ENCODE peak calls at places on chromosomes 6 and 20, in eight cellular contexts. L, J, V, C, S, N, F and A are unnamed samples.

GRCh38 chr6:143236151-143236788 is 175.6 kb downstream of the AIG1 start:
- DNase-seq in N (peak; percentile 31), S (no peak), C (no peak), V (peak; percentile 21), F (no peak), L (no peak), J (no peak), A (no peak)

GRCh38 chr20:31943052-31943471 is 8.8 kb downstream of the PDRG1 start:
- DNase-seq in V (no peak), L (no peak), J (no peak), C (no peak), S (no peak), F (no peak), N (no peak), A (no peak)

GRCh38 chr20:63744574-63745423 is 5.2 kb downstream of the SLC2A4RG start:
- DNase-seq in J (no peak), C (no peak), N (no peak), V (no peak), F (no peak), S (no peak), L (no peak), A (no peak)

GRCh38 chr20:18739785-18740184 is 73.8 kb upstream of the SCP2D1 start:
- DNase-seq in C (no peak), V (peak; percentile 70), J (peak; percentile 48), N (peak; percentile 90), F (no peak), S (no peak), L (no peak), A (no peak)

GRCh38 chr20:4772132-4772531 is 50.4 kb downstream of the PRND start:
- DNase-seq in V (no peak), L (no peak), J (no peak), C (no peak), N (no peak), S (no peak), F (no peak), A (no peak)

GRCh38 chr6:166277892-166278578 is 30.2 kb downstream of the PRR18 start:
- DNase-seq in L (no peak), S (no peak), J (no peak), F (no peak), C (no peak), N (no peak), V (no peak), A (no peak)

GRCh38 chr6:42007753-42008528 is 42.4 kb upstream of the TAF8 start:
- DNase-seq in J (no peak), C (no peak), V (no peak), F (no peak), L (no peak), S (no peak), N (no peak), A (no peak)

GRCh38 chr6:83920017-83920416 is 60.5 kb downstream of the CYB5R4 start:
- DNase-seq in F (no peak), L (no peak), S (no peak), V (peak; percentile 67), N (peak; percentile 60), J (no peak), C (no peak), A (no peak)

GRCh38 chr6:166619912-166620311 is 7.1 kb downstream of the RPS6KA2 start:
- DNase-seq in C (no peak), V (peak; percentile 99), N (peak; percentile 98), L (peak; percentile 75), J (no peak), F (no peak), S (no peak), A (no peak)

GRCh38 chr6:46932941-46933340 is 11.2 kb upstream of the ADGRF5 start:
- DNase-seq in C (no peak), N (no peak), S (no peak), V (peak; percentile 80), F (no peak), J (no peak), L (no peak), A (no peak)

GRCh38 chr6:50853924-50854323 is 35.3 kb downstream of the TFAP2B start:
- DNase-seq in L (no peak), S (no peak), N (no peak), V (no peak), C (no peak), F (no peak), J (no peak), A (no peak)

GRCh38 chr6:21522773-21523490 is 70.6 kb upstream of the SOX4 start:
- DNase-seq in S (no peak), J (peak; percentile 56), L (no peak), F (no peak), V (no peak), C (no peak), N (no peak), A (no peak)

GRCh38 chr20:8951136-8951535 is 117.8 kb upstream of the PLCB4 start:
- DNase-seq in J (no peak), L (no peak), V (no peak), F (no peak), N (no peak), S (no peak), C (no peak), A (no peak)

DNA sequence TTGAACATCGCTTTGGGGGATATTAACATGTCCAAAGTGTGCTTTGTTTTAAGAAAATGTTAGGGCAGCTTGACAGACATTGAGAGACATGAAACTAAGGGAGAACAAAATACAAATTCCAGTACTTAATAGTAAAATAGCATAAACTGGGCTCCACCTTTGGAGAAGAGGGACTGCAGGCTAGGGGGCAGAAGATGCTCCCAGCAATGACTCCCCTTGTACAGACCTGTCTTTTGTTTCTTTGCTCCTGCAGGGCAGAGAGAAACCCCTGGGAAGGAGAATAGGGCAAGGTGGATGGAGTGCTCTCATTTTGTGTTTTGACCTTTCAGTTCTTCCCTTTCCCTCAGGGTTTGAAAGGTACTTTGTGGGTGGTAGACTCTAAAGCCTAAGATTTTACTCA is 115.6 kb upstream of the PLCB4 start:
- DNase-seq in C (no peak), F (no peak), L (no peak), N (no peak), V (no peak), S (no peak), J (no peak), A (no peak)
- TF ChIP-seq CTCF in C (no peak), F (no peak), L (no peak), N (no peak), V (no peak), S (no peak), J (peak; percentile 14), A (no peak)

DNA sequence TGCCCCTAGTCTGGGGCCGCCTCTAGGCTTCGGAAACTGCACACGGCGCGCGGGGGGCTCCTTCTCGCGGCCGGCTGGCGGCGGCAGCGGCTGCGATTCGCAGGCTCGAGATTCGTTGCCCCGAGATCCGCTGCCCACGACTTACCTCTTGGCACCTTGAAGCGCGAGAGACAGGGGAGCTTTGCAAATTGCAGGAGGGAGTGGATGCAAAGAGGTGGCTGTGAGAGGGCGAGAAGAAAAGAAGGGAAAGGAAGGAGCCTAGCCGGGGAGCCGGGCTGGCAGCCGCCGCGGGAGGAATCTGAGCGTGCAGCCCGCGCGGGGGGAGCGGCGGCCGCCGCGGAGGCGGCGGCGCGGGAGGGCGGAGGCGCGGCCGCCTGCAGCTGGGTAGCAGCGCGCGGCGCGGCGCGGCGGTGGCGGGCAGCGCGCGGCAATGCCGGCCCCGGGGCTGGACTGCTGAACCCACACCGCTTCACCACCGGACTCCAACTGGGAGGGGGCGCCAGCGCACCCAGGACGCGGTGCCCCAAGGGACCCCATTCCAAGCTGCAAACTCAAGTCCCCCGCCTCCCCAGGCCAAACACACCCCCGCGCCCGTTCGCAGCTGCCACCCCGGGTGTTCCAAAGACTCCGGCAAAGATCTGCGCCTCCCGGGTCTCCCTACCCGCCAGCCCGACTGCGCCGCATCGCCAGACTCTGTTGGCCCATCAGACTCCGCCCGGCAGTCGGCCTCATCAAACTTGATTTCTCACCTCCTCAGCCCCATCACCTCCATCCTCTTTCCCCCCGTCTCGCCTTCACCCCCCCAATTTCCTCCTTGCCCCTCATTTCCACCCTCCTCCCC is 44.2 kb upstream of the SUPT3H start:
- DNase-seq in J (peak; percentile 80), V (peak; percentile 78), C (peak; percentile 41), S (peak; percentile 42), F (peak; percentile 55), L (peak; percentile 48), N (peak; percentile 67), A (peak; percentile 62)
- TF ChIP-seq CTCF in J (peak; percentile 11), V (peak; percentile 50), C (no peak), S (no peak), F (no peak), L (no peak), N (peak; percentile 38), A (no peak)

GRCh38 chr20:54651252-54651651 is 175.9 kb downstream of the DOK5 start:
- DNase-seq in N (no peak), L (no peak), C (no peak), S (no peak), J (no peak), V (no peak), F (no peak), A (no peak)
- TF ChIP-seq CTCF in N (no peak), L (no peak), C (no peak), S (no peak), J (no peak), V (no peak), F (no peak), A (no peak)

GRCh38 chr6:16275230-16275574 is 36.8 kb downstream of the GMPR start:
- DNase-seq in N (no peak), J (no peak), L (no peak), F (no peak), S (no peak), V (no peak), C (no peak), A (no peak)

GRCh38 chr6:16278750-16279149 is 40.4 kb downstream of the GMPR start:
- DNase-seq in V (no peak), L (no peak), F (no peak), J (no peak), N (no peak), S (no peak), C (no peak), A (no peak)

GRCh38 chr6:16274519-16275229 is 36.3 kb downstream of the GMPR start:
- DNase-seq in J (no peak), L (no peak), C (no peak), N (no peak), S (no peak), F (no peak), V (peak; percentile 37), A (no peak)

GRCh38 chr6:16278048-16278724 is 39.8 kb downstream of the GMPR start:
- DNase-seq in N (peak; percentile 21), F (no peak), L (no peak), V (peak; percentile 36), S (no peak), J (no peak), C (no peak), A (no peak)

GRCh38 chr6:16276991-16277981 is 38.9 kb downstream of the GMPR start:
- DNase-seq in V (peak; percentile 94), J (peak; percentile 84), L (peak; percentile 56), F (no peak), C (peak; percentile 19), N (peak; percentile 93), S (peak; percentile 85), A (peak; percentile 44)
- TF ChIP-seq CTCF in V (peak; percentile 34), J (peak; percentile 64), L (no peak), F (no peak), C (peak; percentile 55), N (peak; percentile 80), S (peak; percentile 47), A (no peak)

DNA sequence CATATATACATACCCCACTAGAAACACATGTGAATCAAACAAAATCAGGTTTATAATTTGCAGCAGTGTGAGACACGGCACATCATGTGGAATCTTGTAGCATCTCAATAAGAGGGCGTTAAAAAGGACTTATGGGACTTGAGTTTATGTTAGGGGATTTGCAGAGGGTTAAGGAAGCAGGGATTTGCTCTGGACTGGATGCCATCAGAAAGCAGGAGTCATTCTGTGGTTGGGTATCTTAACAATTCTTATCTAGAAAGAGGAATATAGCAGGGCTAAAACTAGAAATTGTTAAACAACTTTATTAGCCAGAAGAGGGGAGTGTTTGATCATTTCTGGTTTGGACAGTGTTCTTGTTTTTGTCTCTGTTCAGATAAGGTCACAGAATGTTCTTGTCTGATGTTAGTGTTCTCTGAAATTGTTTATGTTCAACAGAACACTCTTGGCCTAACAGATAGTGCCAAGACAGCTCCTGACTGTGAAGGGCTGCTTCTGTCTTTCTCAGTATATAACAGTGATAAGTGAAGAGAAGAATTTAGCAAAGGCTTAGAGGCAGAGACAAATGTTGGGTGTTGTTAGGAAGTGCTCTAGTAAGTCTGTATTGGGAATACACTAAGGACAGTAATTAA is 39.2 kb downstream of the LIN28B start:
- DNase-seq in F (no peak), V (peak; percentile 20), J (no peak), C (no peak), L (no peak), S (no peak), N (peak; percentile 19), A (no peak)
- TF ChIP-seq CTCF in F (no peak), V (no peak), J (no peak), C (no peak), L (no peak), S (no peak), N (peak; percentile 27), A (no peak)